ENCODE peak calls at places on chromosomes 7 and 10, in ten cellular contexts. W is C1 segment of cervical spinal cord; B is activated CD8-positive, alpha-beta memory T cell treated with anti-CD3 and anti-CD28 coated beads for 1 hour; R is stimulated activated CD8-positive, alpha-beta memory T cell treated with anti-CD3 and anti-CD28 coated beads, Interleukin-15, amount 100 ng/mL, for 4 hours; Z is NCI-H2029 treated with DMSO at 0.1 percent for 48 hours; N is LoVo; H is stimulated activated naive CD4-positive, alpha-beta T cell; C is GM04504; S is retina; E is substantia nigra. J is an unnamed sample.

GRCh38 chr10:132619927-132620326 is 82.3 kb downstream of the INPP5A start:
- DNase-seq in N (no peak), R (no peak), B (no peak), W (no peak), H (no peak), E (no peak), S (no peak), C (no peak), Z (no peak), J (no peak)

GRCh38 chr7:93426297-93426696 is 148.2 kb downstream of the CALCR start:
- DNase-seq in C (no peak), R (no peak), H (no peak), B (no peak), S (no peak), N (no peak), E (no peak), Z (no peak), W (no peak), J (no peak)

GRCh38 chr7:16753932-16754571 is 497 bp downstream of the TSPAN13 start:
- DNase-seq in W (no peak), R (no peak), Z (peak), H (peak), S (peak), N (peak), B (no peak), E (no peak), C (no peak), J (no peak)

GRCh38 chr10:104120512-104120902 is 1.5 kb upstream of the SFR1 start:
- DNase-seq in R (no peak), H (no peak), Z (no peak), C (no peak), S (no peak), B (no peak), W (no peak), E (no peak), N (peak), J (no peak)

GRCh38 chr10:30540286-30540685 is 89.3 kb downstream of the LYZL2 start:
- DNase-seq in B (no peak), R (no peak), C (no peak), E (no peak), W (no peak), H (no peak), Z (no peak), S (no peak), N (no peak), J (no peak)

GRCh38 chr7:1009747-1010146 is 26.8 kb downstream of the CYP2W1 start:
- DNase-seq in Z (no peak), E (no peak), R (no peak), H (no peak), B (no peak), N (no peak), W (no peak), C (no peak), S (no peak), J (no peak)

GRCh38 chr10:100562806-100563293 is 27.1 kb downstream of the HIF1AN start:
- DNase-seq in S (peak), H (peak), R (no peak), W (no peak), B (no peak), N (no peak), Z (no peak), E (no peak), C (peak), J (peak)

GRCh38 chr7:145106001-145106400 is 270.1 kb upstream of the TPK1 start:
- DNase-seq in H (no peak), N (no peak), S (no peak), R (no peak), Z (peak), B (no peak), W (no peak), C (no peak), E (no peak), J (no peak)

GRCh38 chr7:38383281-38383680 is 109.8 kb upstream of the TARP start:
- DNase-seq in W (no peak), H (no peak), E (no peak), R (no peak), S (no peak), N (no peak), C (no peak), B (no peak), Z (no peak), J (no peak)

GRCh38 chr7:129193892-129194291 is 5.5 kb downstream of the SMO start:
- DNase-seq in Z (no peak), S (no peak), C (no peak), B (no peak), E (no peak), W (no peak), R (no peak), N (no peak), H (no peak), J (no peak)

GRCh38 chr7:30446266-30446665 is 32.3 kb downstream of the NOD1 start:
- DNase-seq in E (no peak), C (no peak), R (no peak), N (no peak), Z (no peak), S (no peak), W (no peak), B (no peak), H (no peak), J (no peak)

GRCh38 chr10:80506189-80506575 is 31.5 kb upstream of the SH2D4B start:
- DNase-seq in W (no peak), E (no peak), R (no peak), Z (no peak), N (no peak), S (no peak), C (no peak), B (no peak), H (no peak), J (peak)

GRCh38 chr7:14821757-14822480 is 80.6 kb downstream of the DGKB start:
- DNase-seq in B (no peak), C (peak), E (no peak), W (no peak), R (no peak), N (no peak), H (no peak), S (no peak), Z (no peak), J (no peak)

GRCh38 chr7:130187360-130187759 is 17.8 kb downstream of the TMEM209 start:
- DNase-seq in B (no peak), C (no peak), Z (no peak), E (no peak), S (no peak), H (no peak), R (no peak), N (no peak), W (no peak), J (no peak)

GRCh38 chr7:121138262-121138933 is 149.9 kb downstream of the CPED1 start:
- DNase-seq in Z (peak), N (peak), R (no peak), W (no peak), B (no peak), H (no peak), E (no peak), C (no peak), S (no peak), J (no peak)

GRCh38 chr7:138958026-138958956 is 22.9 kb downstream of the KIAA1549 start:
- DNase-seq in C (no peak), R (no peak), S (no peak), N (no peak), W (no peak), Z (no peak), E (no peak), B (no peak), H (no peak), J (no peak)

GRCh38 chr7:47611045-47611511 is 29.2 kb upstream of the TNS3 start:
- DNase-seq in E (no peak), Z (peak), R (no peak), W (no peak), S (no peak), H (no peak), C (no peak), B (no peak), N (no peak), J (peak)

GRCh38 chr7:93574269-93574645 is 267 bp downstream of the CALCR start:
- DNase-seq in H (no peak), E (no peak), R (no peak), Z (no peak), W (no peak), S (peak), B (no peak), C (no peak), N (no peak), J (no peak)

GRCh38 chr7:23012186-23012585 is 1.7 kb downstream of the HYCC1 start:
- DNase-seq in N (no peak), S (no peak), W (no peak), E (no peak), H (no peak), R (no peak), C (no peak), B (no peak), Z (no peak), J (no peak)

GRCh38 chr7:142298009-142298408 is 40.2 kb upstream of the PRSS58 start:
- DNase-seq in W (no peak), H (no peak), B (no peak), N (no peak), R (no peak), C (no peak), S (no peak), E (no peak), Z (no peak), J (peak)

GRCh38 chr7:8823486-8823885 is 390.1 kb downstream of the NXPH1 start:
- DNase-seq in H (no peak), N (no peak), S (no peak), R (no peak), C (no peak), B (no peak), E (no peak), Z (no peak), W (no peak), J (no peak)

GRCh38 chr10:128386816-128387604 is 260.8 kb upstream of the MKI67 start:
- DNase-seq in Z (no peak), B (no peak), C (no peak), W (no peak), E (no peak), N (no peak), S (no peak), H (no peak), R (no peak), J (no peak)

GRCh38 chr7:122588621-122589020 is 110.3 kb downstream of the RNF133 start:
- DNase-seq in R (no peak), E (no peak), Z (no peak), B (no peak), N (no peak), H (no peak), W (no peak), C (no peak), S (no peak), J (no peak)

GRCh38 chr7:47577351-47577919 is 4.5 kb downstream of the TNS3 start:
- DNase-seq in Z (no peak), C (no peak), R (no peak), H (no peak), W (no peak), N (no peak), B (no peak), E (no peak), S (no peak), J (no peak)

GRCh38 chr7:44104880-44105771 is 981 bp downstream of the AEBP1 start:
- DNase-seq in R (no peak), Z (no peak), S (peak), W (no peak), E (no peak), N (no peak), B (no peak), H (no peak), C (peak), J (no peak)

GRCh38 chr10:131242007-131242406 is 69.5 kb downstream of the TCERG1L start:
- DNase-seq in B (no peak), Z (no peak), W (no peak), E (no peak), N (no peak), S (no peak), C (no peak), H (no peak), R (no peak), J (peak)

GRCh38 chr7:113267271-113267670 is 148.9 kb upstream of the SMIM30 start:
- DNase-seq in B (no peak), C (no peak), E (no peak), R (no peak), W (no peak), Z (no peak), N (no peak), S (no peak), H (no peak), J (no peak)

GRCh38 chr10:121976607-121977006 is 1.6 kb upstream of the NSMCE4A start:
- DNase-seq in B (no peak), R (no peak), E (no peak), C (no peak), S (no peak), N (no peak), W (no peak), Z (no peak), H (no peak), J (no peak)

J was measured in A549.